ENCODE peak calls at places on chromosomes 5 and 9, in eight cellular contexts. One of them, this sample, is unnamed. For H3K4me1 and H3K27me3, the result is how much of the 10 kb centered on the place peaks cover.

GRCh38 chr5:92704590-92704989 is 876.4 kb downstream of the NR2F1-AS1 start:
- DNase-seq in SJSA1: no peak
- DNase-seq in fibroblast of lung: no peak
- DNase-seq in hepatocyte: no peak
- DNase-seq in uterus: no peak
- DNase-seq in iPS DF 6.9: no peak
- DNase-seq in lung: no peak
- DNase-seq in effector memory CD4-positive, alpha-beta T cell: no peak
- DNase-seq in this sample: no peak

GRCh38 chr9:136942881-136943230 is 1.7 kb downstream of the FBXW5 start:
- DNase-seq in SJSA1: no peak
- DNase-seq in fibroblast of lung: no peak
- DNase-seq in hepatocyte: no peak
- DNase-seq in uterus: peak
- DNase-seq in iPS DF 6.9: no peak
- DNase-seq in lung: no peak
- DNase-seq in effector memory CD4-positive, alpha-beta T cell: no peak
- DNase-seq in this sample: no peak

GRCh38 chr9:124792976-124793594 is 16.2 kb downstream of the OLFML2A start:
- DNase-seq in SJSA1: no peak
- DNase-seq in fibroblast of lung: peak
- DNase-seq in hepatocyte: no peak
- DNase-seq in uterus: peak
- DNase-seq in iPS DF 6.9: no peak
- DNase-seq in lung: no peak
- DNase-seq in effector memory CD4-positive, alpha-beta T cell: no peak
- DNase-seq in this sample: no peak

GRCh38 chr5:146041180-146041789 is 64.1 kb downstream of the PLAC8L1 start:
- DNase-seq in SJSA1: no peak
- DNase-seq in fibroblast of lung: no peak
- DNase-seq in hepatocyte: no peak
- DNase-seq in uterus: no peak
- DNase-seq in iPS DF 6.9: no peak
- DNase-seq in lung: no peak
- DNase-seq in effector memory CD4-positive, alpha-beta T cell: no peak
- DNase-seq in this sample: no peak

GRCh38 chr5:32231241-32231640 is 57.1 kb upstream of the GOLPH3 start:
- DNase-seq in SJSA1: no peak
- DNase-seq in fibroblast of lung: no peak
- DNase-seq in hepatocyte: no peak
- DNase-seq in uterus: no peak
- DNase-seq in iPS DF 6.9: no peak
- DNase-seq in lung: no peak
- DNase-seq in effector memory CD4-positive, alpha-beta T cell: no peak
- DNase-seq in this sample: no peak

GRCh38 chr5:126403871-126404270 is 19.3 kb upstream of the GRAMD2B start:
- DNase-seq in SJSA1: no peak
- DNase-seq in fibroblast of lung: no peak
- DNase-seq in hepatocyte: no peak
- DNase-seq in uterus: no peak
- DNase-seq in iPS DF 6.9: no peak
- DNase-seq in lung: no peak
- DNase-seq in effector memory CD4-positive, alpha-beta T cell: no peak
- DNase-seq in this sample: no peak

GRCh38 chr5:25744908-25745307 is 1100.1 kb upstream of the CDH10 start:
- DNase-seq in SJSA1: no peak
- DNase-seq in fibroblast of lung: no peak
- DNase-seq in hepatocyte: no peak
- DNase-seq in uterus: no peak
- DNase-seq in iPS DF 6.9: no peak
- DNase-seq in lung: no peak
- DNase-seq in effector memory CD4-positive, alpha-beta T cell: no peak
- DNase-seq in this sample: no peak

GRCh38 chr9:123998970-123999621 is 12.5 kb upstream of the LHX2 start:
- DNase-seq in SJSA1: no peak
- DNase-seq in fibroblast of lung: no peak
- DNase-seq in hepatocyte: no peak
- DNase-seq in uterus: no peak
- DNase-seq in iPS DF 6.9: no peak
- DNase-seq in lung: no peak
- DNase-seq in effector memory CD4-positive, alpha-beta T cell: no peak
- DNase-seq in this sample: no peak

GRCh38 chr9:115507148-115507547 is 389.2 kb upstream of the TNC start:
- DNase-seq in SJSA1: no peak
- DNase-seq in fibroblast of lung: no peak
- DNase-seq in hepatocyte: no peak
- DNase-seq in uterus: no peak
- DNase-seq in iPS DF 6.9: no peak
- DNase-seq in lung: no peak
- DNase-seq in effector memory CD4-positive, alpha-beta T cell: no peak
- DNase-seq in this sample: no peak

GRCh38 chr5:134541736-134542376 is 16.4 kb downstream of the JADE2 start:
- DNase-seq in SJSA1: no peak
- DNase-seq in fibroblast of lung: peak
- DNase-seq in hepatocyte: peak
- DNase-seq in uterus: no peak
- DNase-seq in iPS DF 6.9: no peak
- DNase-seq in lung: peak
- DNase-seq in effector memory CD4-positive, alpha-beta T cell: no peak
- DNase-seq in this sample: no peak

GRCh38 chr9:89915187-89915586 is 310.4 kb downstream of the GADD45G start:
- DNase-seq in SJSA1: no peak
- DNase-seq in fibroblast of lung: no peak
- DNase-seq in hepatocyte: no peak
- DNase-seq in uterus: no peak
- DNase-seq in iPS DF 6.9: no peak
- DNase-seq in lung: no peak
- DNase-seq in effector memory CD4-positive, alpha-beta T cell: no peak
- DNase-seq in this sample: no peak

GRCh38 chr5:59275537-59276276 is 617.8 kb downstream of the PDE4D start:
- DNase-seq in SJSA1: no peak
- DNase-seq in fibroblast of lung: peak
- DNase-seq in hepatocyte: peak
- DNase-seq in uterus: peak
- DNase-seq in iPS DF 6.9: no peak
- DNase-seq in lung: no peak
- DNase-seq in effector memory CD4-positive, alpha-beta T cell: no peak
- DNase-seq in this sample: peak

GRCh38 chr5:57434227-57434640 is 48.4 kb downstream of the ACTBL2 start:
- DNase-seq in SJSA1: peak
- DNase-seq in fibroblast of lung: no peak
- DNase-seq in hepatocyte: peak
- DNase-seq in uterus: no peak
- DNase-seq in iPS DF 6.9: no peak
- DNase-seq in lung: no peak
- DNase-seq in effector memory CD4-positive, alpha-beta T cell: no peak
- DNase-seq in this sample: no peak

GRCh38 chr9:127293767-127294166 is 29.2 kb downstream of the GARNL3 start:
- DNase-seq in SJSA1: no peak
- DNase-seq in fibroblast of lung: no peak
- DNase-seq in hepatocyte: no peak
- DNase-seq in uterus: no peak
- DNase-seq in iPS DF 6.9: no peak
- DNase-seq in lung: no peak
- DNase-seq in effector memory CD4-positive, alpha-beta T cell: no peak
- DNase-seq in this sample: no peak

GRCh38 chr5:138697720-138698360 is 55.4 kb upstream of the CTNNA1 start:
- DNase-seq in SJSA1: no peak
- DNase-seq in fibroblast of lung: no peak
- DNase-seq in hepatocyte: no peak
- DNase-seq in uterus: no peak
- DNase-seq in iPS DF 6.9: no peak
- DNase-seq in lung: no peak
- DNase-seq in effector memory CD4-positive, alpha-beta T cell: no peak
- DNase-seq in this sample: no peak

GRCh38 chr9:115691686-115692085 is 461.9 kb upstream of the PAPPA start:
- DNase-seq in SJSA1: no peak
- DNase-seq in fibroblast of lung: peak
- DNase-seq in hepatocyte: peak
- DNase-seq in uterus: no peak
- DNase-seq in iPS DF 6.9: no peak
- DNase-seq in lung: no peak
- DNase-seq in effector memory CD4-positive, alpha-beta T cell: no peak
- DNase-seq in this sample: no peak

GRCh38 chr9:13386935-13387667 is 107.6 kb upstream of the MPDZ start:
- DNase-seq in SJSA1: no peak
- DNase-seq in fibroblast of lung: peak
- DNase-seq in hepatocyte: no peak
- DNase-seq in uterus: no peak
- DNase-seq in iPS DF 6.9: no peak
- DNase-seq in lung: no peak
- DNase-seq in effector memory CD4-positive, alpha-beta T cell: no peak
- DNase-seq in this sample: no peak

GRCh38 chr5:59749782-59750520 is 143.6 kb downstream of the PDE4D start:
- DNase-seq in SJSA1: no peak
- DNase-seq in fibroblast of lung: no peak
- DNase-seq in hepatocyte: no peak
- DNase-seq in uterus: no peak
- DNase-seq in iPS DF 6.9: no peak
- DNase-seq in lung: no peak
- DNase-seq in effector memory CD4-positive, alpha-beta T cell: no peak
- DNase-seq in this sample: no peak

GRCh38 chr5:132470596-132470995 is 20.0 kb downstream of the IRF1 start:
- DNase-seq in SJSA1: no peak
- DNase-seq in fibroblast of lung: no peak
- DNase-seq in hepatocyte: no peak
- DNase-seq in uterus: peak
- DNase-seq in iPS DF 6.9: no peak
- DNase-seq in lung: no peak
- DNase-seq in effector memory CD4-positive, alpha-beta T cell: no peak
- DNase-seq in this sample: no peak
- H3K4me1 ChIP-seq in SJSA1: under half
- H3K4me1 ChIP-seq in fibroblast of lung: under half
- H3K4me1 ChIP-seq in hepatocyte: under half
- H3K4me1 ChIP-seq in uterus: under half
- H3K4me1 ChIP-seq in iPS DF 6.9: under half
- H3K4me1 ChIP-seq in lung: under half
- H3K4me1 ChIP-seq in effector memory CD4-positive, alpha-beta T cell: half or more
- H3K4me1 ChIP-seq in this sample: under half

DNA sequence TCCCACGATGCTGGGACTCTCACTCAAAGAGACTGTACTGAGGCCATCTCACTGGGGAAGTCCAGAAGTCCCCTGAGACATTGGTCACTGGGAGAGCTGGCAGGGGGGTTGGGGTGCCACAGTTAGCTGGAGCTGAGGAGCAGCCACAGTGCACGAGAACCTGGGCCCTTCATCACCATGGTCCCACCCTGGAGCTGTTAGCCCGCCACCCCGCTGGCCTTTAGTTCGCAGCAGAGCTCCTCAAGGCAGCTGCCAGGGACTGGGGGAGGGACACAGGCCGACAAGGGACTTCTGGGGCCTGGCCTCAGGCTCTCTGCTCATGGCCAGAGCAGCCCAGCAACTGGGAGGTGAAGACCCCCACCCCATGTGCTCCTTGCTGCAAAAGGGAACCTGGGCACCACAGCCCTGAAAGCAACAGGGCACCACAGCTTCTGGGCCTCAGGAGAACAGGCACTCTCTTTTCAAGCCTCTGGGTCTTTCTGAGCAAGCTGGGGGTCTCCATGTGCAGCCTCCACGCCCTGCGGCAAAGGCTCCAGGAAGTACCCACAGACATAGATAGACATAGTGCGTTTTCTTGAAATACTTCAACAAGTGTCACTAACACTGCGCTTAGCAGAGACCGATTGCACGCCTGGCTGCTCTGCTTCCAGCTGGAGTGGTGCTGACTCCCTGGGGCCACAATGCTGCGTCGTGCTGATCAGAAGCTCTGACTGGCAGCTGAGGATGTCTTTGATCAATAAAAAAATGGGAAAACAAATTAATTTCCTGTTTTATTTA is 46.0 kb downstream of the VAV2 start:
- DNase-seq in SJSA1: no peak
- DNase-seq in fibroblast of lung: no peak
- DNase-seq in hepatocyte: no peak
- DNase-seq in uterus: no peak
- DNase-seq in iPS DF 6.9: no peak
- DNase-seq in lung: no peak
- DNase-seq in effector memory CD4-positive, alpha-beta T cell: no peak
- DNase-seq in this sample: no peak
- H3K4me3 ChIP-seq in SJSA1: no peak
- H3K4me3 ChIP-seq in fibroblast of lung: no peak
- H3K4me3 ChIP-seq in hepatocyte: no peak
- H3K4me3 ChIP-seq in uterus: no peak
- H3K4me3 ChIP-seq in iPS DF 6.9: no peak
- H3K4me3 ChIP-seq in lung: no peak
- H3K4me3 ChIP-seq in effector memory CD4-positive, alpha-beta T cell: no peak
- H3K4me3 ChIP-seq in this sample: no peak

DNA sequence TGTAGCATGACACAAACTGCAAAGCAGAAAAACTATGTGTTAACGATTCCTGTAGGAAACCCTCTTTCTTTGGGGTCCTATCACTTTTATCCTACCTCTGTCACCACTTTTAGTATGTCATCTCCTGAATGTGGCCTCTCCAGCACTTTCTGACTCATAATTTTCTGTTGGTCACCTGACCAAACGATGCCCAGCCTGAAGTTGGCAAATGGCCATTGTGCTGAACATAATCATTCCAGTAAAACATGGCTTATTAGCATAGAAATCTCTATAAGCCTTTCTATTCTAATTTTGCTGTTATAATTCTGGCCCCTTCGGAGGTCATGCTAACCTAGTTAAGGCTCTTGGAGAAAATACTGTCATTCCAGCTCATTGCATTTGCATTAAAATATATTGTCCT is 140.4 kb downstream of the NMUR2 start:
- DNase-seq in SJSA1: no peak
- DNase-seq in fibroblast of lung: no peak
- DNase-seq in hepatocyte: no peak
- DNase-seq in uterus: no peak
- DNase-seq in iPS DF 6.9: no peak
- DNase-seq in lung: no peak
- DNase-seq in effector memory CD4-positive, alpha-beta T cell: no peak
- DNase-seq in this sample: no peak
- H3K27me3 ChIP-seq in SJSA1: under half
- H3K27me3 ChIP-seq in fibroblast of lung: under half
- H3K27me3 ChIP-seq in hepatocyte: under half
- H3K27me3 ChIP-seq in uterus: under half
- H3K27me3 ChIP-seq in iPS DF 6.9: under half
- H3K27me3 ChIP-seq in lung: under half
- H3K27me3 ChIP-seq in effector memory CD4-positive, alpha-beta T cell: under half
- H3K27me3 ChIP-seq in this sample: under half

GRCh38 chr5:152140391-152140790 is 215.7 kb upstream of the GLRA1 start:
- DNase-seq in SJSA1: no peak
- DNase-seq in fibroblast of lung: no peak
- DNase-seq in hepatocyte: no peak
- DNase-seq in uterus: no peak
- DNase-seq in iPS DF 6.9: no peak
- DNase-seq in lung: no peak
- DNase-seq in effector memory CD4-positive, alpha-beta T cell: no peak
- DNase-seq in this sample: no peak
- H3K4me1 ChIP-seq in SJSA1: under half
- H3K4me1 ChIP-seq in fibroblast of lung: under half
- H3K4me1 ChIP-seq in hepatocyte: under half
- H3K4me1 ChIP-seq in uterus: under half
- H3K4me1 ChIP-seq in iPS DF 6.9: under half
- H3K4me1 ChIP-seq in lung: under half
- H3K4me1 ChIP-seq in effector memory CD4-positive, alpha-beta T cell: under half
- H3K4me1 ChIP-seq in this sample: under half

GRCh38 chr5:10636363-10637142 is 72.7 kb downstream of the ANKRD33B start:
- DNase-seq in SJSA1: no peak
- DNase-seq in fibroblast of lung: no peak
- DNase-seq in hepatocyte: no peak
- DNase-seq in uterus: no peak
- DNase-seq in iPS DF 6.9: no peak
- DNase-seq in lung: no peak
- DNase-seq in effector memory CD4-positive, alpha-beta T cell: no peak
- DNase-seq in this sample: no peak
- H3K4me3 ChIP-seq in SJSA1: no peak
- H3K4me3 ChIP-seq in fibroblast of lung: no peak
- H3K4me3 ChIP-seq in hepatocyte: no peak
- H3K4me3 ChIP-seq in uterus: no peak
- H3K4me3 ChIP-seq in iPS DF 6.9: no peak
- H3K4me3 ChIP-seq in lung: no peak
- H3K4me3 ChIP-seq in effector memory CD4-positive, alpha-beta T cell: no peak
- H3K4me3 ChIP-seq in this sample: no peak